ENCODE peak calls at places on chromosomes 12 and 14, in four cellular contexts. D is choroid plexus epithelial cell, V is GM04504, N is aorta. H is an unnamed sample.

GRCh38 chr12:41436076-41436475 is 248.0 kb downstream of the PDZRN4 start:
- DNase-seq in D (no peak), V (no peak), N (no peak), H (no peak)

GRCh38 chr12:13167226-13167625 is 29.3 kb upstream of the EMP1 start:
- DNase-seq in D (no peak), V (no peak), N (no peak), H (no peak)

GRCh38 chr12:53952871-53953734 is 1.6 kb upstream of the HOXC12 start:
- DNase-seq in D (no peak), V (no peak), N (no peak), H (no peak)

GRCh38 chr14:94816113-94816512 is 46.2 kb upstream of the GSC start:
- DNase-seq in D (no peak), V (no peak), N (no peak), H (no peak)

GRCh38 chr14:101112351-101113107 is 209.0 kb upstream of the RTL1 start:
- DNase-seq in D (no peak), V (no peak), N (no peak), H (no peak)

GRCh38 chr14:24804813-24805212 is 170.8 kb upstream of the GZMB start:
- DNase-seq in D (no peak), V (no peak), N (no peak), H (no peak)

GRCh38 chr12:26271889-26272492 is 76.6 kb downstream of the SSPN start:
- DNase-seq in D (peak), V (no peak), N (peak), H (peak)

GRCh38 chr12:124466200-124467128 is 100.9 kb downstream of the NCOR2 start:
- DNase-seq in D (peak), V (no peak), N (peak), H (peak)

GRCh38 chr12:30126944-30127343 is 343.2 kb upstream of the TMTC1 start:
- DNase-seq in D (no peak), V (no peak), N (no peak), H (no peak)

GRCh38 chr14:51092965-51093364 is 1.9 kb downstream of the TRIM9 start:
- DNase-seq in D (no peak), V (no peak), N (no peak), H (no peak)

GRCh38 chr12:88377973-88378372 is 202.3 kb downstream of the KITLG start:
- DNase-seq in D (no peak), V (no peak), N (no peak), H (no peak)

GRCh38 chr12:84757978-84758377 is 154.6 kb downstream of the SLC6A15 start:
- DNase-seq in D (peak), V (no peak), N (no peak), H (no peak)

GRCh38 chr14:94571950-94572349 is 9.3 kb upstream of the SERPINA5 start:
- DNase-seq in D (peak), V (no peak), N (no peak), H (no peak)

GRCh38 chr12:104012331-104012730 is 37.7 kb downstream of the GLT8D2 start:
- DNase-seq in D (no peak), V (no peak), N (no peak), H (no peak)

GRCh38 chr12:117789195-117789912 is 179.4 kb downstream of the KSR2 start:
- DNase-seq in D (no peak), V (no peak), N (no peak), H (no peak)

GRCh38 chr12:130764073-130764472 is 48.0 kb upstream of the RIMBP2 start:
- DNase-seq in D (no peak), V (no peak), N (no peak), H (peak)

GRCh38 chr12:71194657-71195056 is 36.9 kb upstream of the TSPAN8 start:
- DNase-seq in D (no peak), V (no peak), N (peak), H (no peak)

GRCh38 chr12:124867389-124867930 is 3.8 kb upstream of the SCARB1 start:
- DNase-seq in D (peak), V (no peak), N (no peak), H (no peak)

GRCh38 chr14:64035143-64035542 is 182.3 kb downstream of the SYNE2 start:
- DNase-seq in D (peak), V (peak), N (no peak), H (no peak)

GRCh38 chr12:2813573-2814185 is 1.2 kb downstream of the ITFG2 start:
- DNase-seq in D (peak), V (peak), N (no peak), H (peak)

GRCh38 chr12:103901518-103902173 is 28.6 kb upstream of the HSP90B1 start:
- DNase-seq in D (no peak), V (no peak), N (no peak), H (no peak)

GRCh38 chr14:88075298-88075981 is 70.5 kb downstream of the GPR65 start:
- DNase-seq in D (no peak), V (no peak), N (no peak), H (no peak)

GRCh38 chr14:100556936-100557505 is 30.2 kb downstream of the BEGAIN start:
- DNase-seq in D (no peak), V (no peak), N (no peak), H (no peak)

GRCh38 chr12:75953312-75953906 is 78.2 kb downstream of the PHLDA1 start:
- DNase-seq in D (peak), V (peak), N (no peak), H (no peak)

GRCh38 chr14:96888158-96888557 is 91.0 kb downstream of the VRK1 start:
- DNase-seq in D (no peak), V (no peak), N (no peak), H (no peak)

GRCh38 chr12:113818833-113819232 is 147.3 kb downstream of the RBM19 start:
- DNase-seq in D (peak), V (no peak), N (no peak), H (no peak)

GRCh38 chr14:60657609-60657983 is 8.3 kb upstream of the SIX1 start:
- DNase-seq in D (peak), V (no peak), N (no peak), H (no peak)

GRCh38 chr12:113479578-113480335 is 8.1 kb upstream of the LHX5 start:
- DNase-seq in D (peak), V (no peak), N (no peak), H (no peak)

GRCh38 chr14:24351517-24351916 is 11.7 kb upstream of the RIPK3 start:
- DNase-seq in D (peak), V (no peak), N (peak), H (no peak)

GRCh38 chr14:71143391-71144290 is 236.4 kb downstream of the PCNX1 start:
- DNase-seq in D (peak), V (no peak), N (no peak), H (peak)

GRCh38 chr14:23936084-23936829 is 17.3 kb upstream of the DHRS4 start:
- DNase-seq in D (no peak), V (no peak), N (no peak), H (no peak)

GRCh38 chr12:42473130-42473529 is 116.4 kb downstream of the PRICKLE1 start:
- DNase-seq in D (peak), V (peak), N (no peak), H (no peak)

GRCh38 chr12:70242695-70243509 is at the start of gene CNOT2:
- DNase-seq in D (peak), V (peak), N (peak), H (peak)

GRCh38 chr14:106378191-106378590 is 851.8 kb downstream of the TMEM121 start:
- DNase-seq in D (no peak), V (no peak), N (no peak), H (no peak)

GRCh38 chr12:119715268-119715620 is 47.3 kb downstream of the PRKAB1 start:
- DNase-seq in D (peak), V (no peak), N (no peak), H (no peak)

GRCh38 chr14:75720828-75721227 is 59.8 kb downstream of the TTLL5 start:
- DNase-seq in D (peak), V (no peak), N (peak), H (no peak)

GRCh38 chr12:2627343-2628191 is 167.2 kb upstream of the FKBP4 start:
- DNase-seq in D (no peak), V (no peak), N (no peak), H (no peak)

GRCh38 chr12:45644521-45644920 is 85.0 kb upstream of the ARID2 start:
- DNase-seq in D (peak), V (no peak), N (no peak), H (no peak)

GRCh38 chr14:52241102-52241793 is 26.2 kb upstream of the PTGDR start:
- DNase-seq in D (peak), V (peak), N (no peak), H (no peak)

GRCh38 chr12:78171082-78171481 is 340.4 kb downstream of the NAV3 start:
- DNase-seq in D (no peak), V (no peak), N (no peak), H (no peak)